ENCODE peak calls at places on chromosome 10, in six cellular contexts. W is ascending aorta, C is neuronal stem cell, P is fibroblast of lung, X is adipocyte, S is OCI-LY7. G is an unnamed sample. For H3K4me1, the result is how much of the 10 kb centered on the place peaks cover.

GRCh38 chr10:96608815-96609214 is 22.0 kb upstream of the TM9SF3 start:
- DNase-seq in W (no peak), C (peak), P (no peak), X (no peak), S (no peak), G (no peak)

GRCh38 chr10:86599729-86600128 is 54.6 kb upstream of the OPN4 start:
- DNase-seq in W (no peak), C (no peak), P (no peak), X (no peak), S (peak), G (no peak)

GRCh38 chr10:84590794-84591193 is 262.4 kb downstream of the CCSER2 start:
- DNase-seq in W (no peak), C (no peak), P (no peak), X (no peak), S (no peak), G (no peak)

GRCh38 chr10:91758303-91759146 is 39.7 kb upstream of the TNKS2 start:
- DNase-seq in W (no peak), C (peak), P (peak), X (peak), S (peak), G (no peak)

GRCh38 chr10:133355991-133356390 is 1.8 kb downstream of the FUOM start:
- DNase-seq in W (no peak), C (no peak), P (no peak), X (no peak), S (no peak), G (no peak)

GRCh38 chr10:72108811-72109618 is 20.7 kb upstream of the SPOCK2 start:
- DNase-seq in W (no peak), C (no peak), P (no peak), X (no peak), S (no peak), G (no peak)

GRCh38 chr10:103847346-103847745 is 8.0 kb downstream of the SH3PXD2A start:
- DNase-seq in W (no peak), C (no peak), P (no peak), X (no peak), S (no peak), G (no peak)

GRCh38 chr10:86953747-86954680 is 3.4 kb downstream of the MMRN2 start:
- DNase-seq in W (no peak), C (no peak), P (peak), X (peak), S (no peak), G (peak)

GRCh38 chr10:113027230-113027573 is 77.2 kb downstream of the TCF7L2 start:
- DNase-seq in W (no peak), C (no peak), P (no peak), X (no peak), S (no peak), G (no peak)

GRCh38 chr10:131041361-131041916 is 270.1 kb downstream of the TCERG1L start:
- DNase-seq in W (no peak), C (no peak), P (no peak), X (no peak), S (no peak), G (no peak)

GRCh38 chr10:2543974-2544373 is 523.4 kb upstream of the PFKP start:
- DNase-seq in W (no peak), C (no peak), P (no peak), X (no peak), S (no peak), G (no peak)

GRCh38 chr10:106582291-106582690 is 582.2 kb downstream of the SORCS1 start:
- DNase-seq in W (no peak), C (no peak), P (peak), X (peak), S (no peak), G (peak)

GRCh38 chr10:127267442-127267841 is 71.1 kb upstream of the INSYN2A start:
- DNase-seq in W (no peak), C (no peak), P (no peak), X (no peak), S (no peak), G (no peak)

GRCh38 chr10:46220187-46220586 is 66.6 kb upstream of the ANTXRL start:
- DNase-seq in W (no peak), C (no peak), P (no peak), X (no peak), S (no peak), G (no peak)

GRCh38 chr10:4596951-4597350 is 229.1 kb upstream of the AKR1E2 start:
- DNase-seq in W (no peak), C (no peak), P (peak), X (peak), S (no peak), G (peak)

GRCh38 chr10:70303731-70304130 is 19.9 kb upstream of the NPFFR1 start:
- DNase-seq in W (no peak), C (no peak), P (no peak), X (no peak), S (no peak), G (no peak)

GRCh38 chr10:70308121-70309060 is 24.6 kb upstream of the NPFFR1 start:
- DNase-seq in W (no peak), C (no peak), P (no peak), X (no peak), S (no peak), G (no peak)

GRCh38 chr10:70309661-70310060 is 25.9 kb upstream of the NPFFR1 start:
- DNase-seq in W (no peak), C (no peak), P (no peak), X (no peak), S (no peak), G (no peak)

GRCh38 chr10:70307096-70307495 is 23.3 kb upstream of the NPFFR1 start:
- DNase-seq in W (no peak), C (no peak), P (no peak), X (no peak), S (no peak), G (no peak)

GRCh38 chr10:70306168-70306705 is 22.4 kb upstream of the NPFFR1 start:
- DNase-seq in W (no peak), C (no peak), P (no peak), X (no peak), S (peak), G (no peak)
- H3K4me1 ChIP-seq in W (under half), C (under half), P (under half), X (under half), S (under half), G (under half)

DNA sequence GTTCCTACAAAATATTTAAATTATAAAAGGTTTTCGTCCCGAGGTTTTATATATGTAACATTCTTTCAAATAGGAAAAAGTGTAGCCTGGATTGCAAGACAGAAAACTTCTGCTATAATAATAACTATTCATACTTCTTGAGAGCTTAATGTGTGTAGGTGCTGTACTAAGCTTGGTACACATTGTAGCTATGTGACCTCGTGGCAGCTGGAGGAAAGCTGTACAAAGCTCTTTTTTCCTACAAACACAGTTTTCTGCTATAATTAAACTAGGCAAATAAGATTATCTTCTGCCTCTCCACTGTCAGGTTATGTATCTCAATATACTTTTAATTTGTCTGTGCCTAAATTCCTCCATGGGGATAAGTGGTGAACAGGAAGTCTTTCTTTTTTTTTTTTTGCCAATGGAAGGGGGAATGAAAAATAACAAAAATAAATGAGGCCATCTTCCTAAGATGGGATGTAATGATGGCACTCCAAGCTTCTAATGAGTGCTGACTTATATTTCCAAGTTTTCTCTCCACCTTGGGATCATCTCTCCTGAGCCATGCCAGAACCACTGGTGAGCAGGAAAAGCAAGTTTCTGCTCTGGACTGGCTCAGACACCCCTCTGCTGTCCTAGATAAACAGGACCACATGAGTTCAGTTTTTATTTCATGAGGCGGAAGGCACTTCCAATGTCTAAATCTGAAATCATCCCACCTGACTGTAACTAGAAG is 9.9 kb downstream of the SGMS1 start:
- DNase-seq in W (no peak), C (no peak), P (no peak), X (no peak), S (no peak), G (no peak)
- H3K4me1 ChIP-seq in W (under half), C (under half), P (under half), X (under half), S (under half), G (under half)

GRCh38 chr10:79112898-79113431 is 44.2 kb downstream of the ZMIZ1 start:
- DNase-seq in W (no peak), C (no peak), P (peak), X (peak), S (no peak), G (peak)
- H3K4me1 ChIP-seq in W (under half), C (under half), P (under half), X (half or more), S (under half), G (half or more)

GRCh38 chr10:21203473-21204107 is 306.5 kb upstream of the NEBL start:
- DNase-seq in W (no peak), C (no peak), P (no peak), X (no peak), S (no peak), G (peak)

GRCh38 chr10:21197006-21197405 is 299.9 kb upstream of the NEBL start:
- DNase-seq in W (no peak), C (no peak), P (no peak), X (no peak), S (no peak), G (no peak)

GRCh38 chr10:21202766-21203457 is 305.8 kb upstream of the NEBL start:
- DNase-seq in W (no peak), C (no peak), P (peak), X (peak), S (no peak), G (no peak)

GRCh38 chr10:21197838-21198237 is 300.7 kb upstream of the NEBL start:
- DNase-seq in W (no peak), C (no peak), P (no peak), X (no peak), S (no peak), G (no peak)

GRCh38 chr10:21199501-21199900 is 302.4 kb upstream of the NEBL start:
- DNase-seq in W (no peak), C (no peak), P (no peak), X (no peak), S (no peak), G (no peak)
- H3K4me1 ChIP-seq in W (under half), C (under half), P (under half), X (under half), S (under half), G (under half)

DNA sequence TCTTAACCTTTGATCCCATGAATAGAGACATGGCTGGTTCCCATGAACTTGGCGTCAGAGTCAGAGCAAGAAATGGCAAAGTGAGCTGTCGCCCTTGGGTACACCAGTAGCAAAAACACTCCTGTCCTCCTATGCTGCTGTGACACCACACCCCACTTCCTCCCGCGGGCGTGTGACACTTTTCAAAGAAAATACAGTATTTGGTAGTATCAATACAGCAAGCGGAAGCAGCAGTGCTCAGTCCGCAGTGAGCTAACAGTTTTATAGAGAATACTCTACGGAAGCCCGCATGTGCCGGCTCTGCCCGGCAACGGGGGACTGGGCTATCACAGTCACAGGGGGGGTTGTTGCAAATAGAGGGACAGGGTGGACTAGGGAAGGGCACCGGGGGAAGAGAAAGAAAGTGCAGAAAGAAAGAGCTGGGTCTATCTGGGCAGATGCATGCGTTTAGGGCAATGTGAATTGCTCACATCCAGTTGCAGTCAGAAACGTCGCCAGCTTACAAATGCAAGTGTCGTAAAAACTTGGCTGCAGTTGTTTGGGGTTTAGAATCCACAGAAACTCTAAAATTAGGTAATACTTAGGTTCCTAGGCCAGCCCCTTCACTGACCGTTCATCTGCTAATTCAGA is 49.8 kb downstream of the PRKCQ start:
- DNase-seq in W (no peak), C (no peak), P (no peak), X (no peak), S (no peak), G (no peak)
- H3K4me1 ChIP-seq in W (under half), C (under half), P (under half), X (under half), S (under half), G (under half)